ENCODE peak calls at places on chromosomes 7 and 10, in four cellular contexts. Z is right atrium auricular region, X is neuronal stem cell, H is substantia nigra. L is an unnamed sample.

GRCh38 chr10:103853428-103854264 is 1.7 kb downstream of the SH3PXD2A start:
- DNase-seq in Z (no peak), X (no peak), H (no peak), L (peak; percentile 33)

GRCh38 chr7:23696916-23697441 is 13.0 kb upstream of the STK31 start:
- DNase-seq in Z (no peak), X (peak; percentile 46), H (no peak), L (peak; percentile 40)

GRCh38 chr7:64868469-64868868 is 34.6 kb upstream of the ZNF273 start:
- DNase-seq in Z (peak; percentile 9), X (no peak), H (no peak), L (no peak)

GRCh38 chr7:119756687-119757086 is 516.3 kb upstream of the KCND2 start:
- DNase-seq in Z (no peak), X (no peak), H (no peak), L (no peak)

GRCh38 chr10:103789771-103790201 is 65.6 kb downstream of the SH3PXD2A start:
- DNase-seq in Z (no peak), X (no peak), H (no peak), L (peak; percentile 59)

GRCh38 chr7:30116771-30117170 is 18.0 kb upstream of the MTURN start:
- DNase-seq in Z (peak; percentile 71), X (no peak), H (no peak), L (no peak)

GRCh38 chr7:39924122-39924521 is 25.9 kb upstream of the CDK13 start:
- DNase-seq in Z (no peak), X (no peak), H (no peak), L (no peak)

GRCh38 chr10:74598891-74599566 is 227.4 kb upstream of the KAT6B start:
- DNase-seq in Z (no peak), X (no peak), H (no peak), L (no peak)

GRCh38 chr7:710161-710560 is 16.3 kb upstream of the DNAAF5 start:
- DNase-seq in Z (no peak), X (no peak), H (no peak), L (no peak)

GRCh38 chr10:122261584-122261983 is 9.5 kb upstream of the BTBD16 start:
- DNase-seq in Z (no peak), X (no peak), H (no peak), L (no peak)

GRCh38 chr10:46525824-46526681 is 30.4 kb downstream of the GPRIN2 start:
- DNase-seq in Z (no peak), X (no peak), H (no peak), L (no peak)

GRCh38 chr10:76582536-76582935 is 1055.1 kb downstream of the KCNMA1 start:
- DNase-seq in Z (no peak), X (no peak), H (no peak), L (no peak)

GRCh38 chr7:75866497-75867389 is 12.1 kb upstream of the RHBDD2 start:
- DNase-seq in Z (peak; percentile 73), X (peak; percentile 56), H (peak; percentile 51), L (peak; percentile 63)

GRCh38 chr10:113770346-113770745 is 18.9 kb downstream of the PLEKHS1 start:
- DNase-seq in Z (no peak), X (no peak), H (no peak), L (no peak)

GRCh38 chr7:5594616-5595544 is 171.2 kb upstream of the TNRC18 start:
- DNase-seq in Z (no peak), X (peak; percentile 66), H (no peak), L (no peak)

GRCh38 chr7:35551682-35552081 is 143.3 kb downstream of the HERPUD2 start:
- DNase-seq in Z (peak; percentile 28), X (no peak), H (no peak), L (no peak)

GRCh38 chr10:61024801-61025201 is 80.8 kb upstream of the RHOBTB1 start:
- DNase-seq in Z (no peak), X (peak; percentile 9), H (peak; percentile 34), L (no peak)

GRCh38 chr10:23065549-23065948 is 29.8 kb upstream of the MSRB2 start:
- DNase-seq in Z (peak; percentile 92), X (no peak), H (peak; percentile 84), L (peak; percentile 59)

GRCh38 chr10:77643795-77644468 is 6.3 kb upstream of the KCNMA1 start:
- DNase-seq in Z (no peak), X (no peak), H (no peak), L (peak; percentile 46)

GRCh38 chr10:75408911-75409885 is 7.6 kb upstream of the ZNF503 start:
- DNase-seq in Z (no peak), X (no peak), H (peak; percentile 27), L (peak; percentile 87)

GRCh38 chr10:48946891-48947500 is 7.4 kb upstream of the LRRC18 start:
- DNase-seq in Z (no peak), X (no peak), H (no peak), L (no peak)

GRCh38 chr7:11833431-11833830 is 1.4 kb upstream of the THSD7A start:
- DNase-seq in Z (no peak), X (no peak), H (no peak), L (no peak)

GRCh38 chr7:18384491-18385143 is 110.9 kb upstream of the HDAC9 start:
- DNase-seq in Z (no peak), X (no peak), H (no peak), L (no peak)

GRCh38 chr7:18390523-18390907 is 105.0 kb upstream of the HDAC9 start:
- DNase-seq in Z (no peak), X (no peak), H (no peak), L (no peak)

GRCh38 chr7:18386590-18386989 is 109.0 kb upstream of the HDAC9 start:
- DNase-seq in Z (no peak), X (no peak), H (no peak), L (no peak)

DNA sequence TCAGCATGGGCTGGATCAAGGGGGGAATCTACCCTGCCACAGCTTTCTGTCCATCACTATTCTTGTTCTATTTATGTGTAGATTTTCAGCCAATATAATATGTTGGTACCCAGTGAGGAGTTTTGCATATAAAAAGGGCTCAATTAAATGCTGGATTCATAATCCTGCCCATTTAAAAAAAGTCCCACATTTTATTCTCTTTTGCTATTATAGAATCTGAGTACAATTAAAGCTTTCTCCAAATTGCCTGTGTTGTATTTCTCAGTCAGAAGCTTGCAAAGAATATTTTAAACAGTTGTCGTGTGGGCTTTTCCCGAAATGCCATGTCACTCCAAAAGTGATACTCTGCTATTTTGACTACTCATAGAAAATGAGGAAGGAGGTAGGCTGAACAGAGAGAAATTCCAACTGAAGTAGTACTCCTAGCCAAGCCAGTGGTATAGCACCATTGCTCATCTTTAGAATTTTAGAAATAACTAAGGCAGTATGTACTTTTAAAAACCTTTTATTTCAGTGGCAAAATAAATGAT is 108.3 kb upstream of the HDAC9 start:
- DNase-seq in Z (no peak), X (no peak), H (no peak), L (no peak)
- H3K27ac ChIP-seq in Z (no peak overlapping the region), X (no peak overlapping the region), H (no peak overlapping the region), L (no peak overlapping the region)

GRCh38 chr10:5573968-5574641 is 49.3 kb downstream of the CALML3 start:
- DNase-seq in Z (no peak), X (no peak), H (no peak), L (no peak)

GRCh38 chr10:5575482-5576153 is 50.9 kb downstream of the CALML3 start:
- DNase-seq in Z (no peak), X (no peak), H (no peak), L (no peak)

GRCh38 chr10:5575144-5575481 is 50.4 kb downstream of the CALML3 start:
- DNase-seq in Z (no peak), X (no peak), H (no peak), L (no peak)

GRCh38 chr10:5576154-5576748 is 51.5 kb downstream of the CALML3 start:
- DNase-seq in Z (no peak), X (no peak), H (no peak), L (no peak)

GRCh38 chr10:5574642-5575131 is 49.9 kb downstream of the CALML3 start:
- DNase-seq in Z (no peak), X (no peak), H (no peak), L (no peak)
- H3K27ac ChIP-seq in Z (no peak overlapping the region), X (no peak overlapping the region), H (no peak overlapping the region), L (peak overlapping the region; percentile 75)

GRCh38 chr7:33981221-33981620 is 75.9 kb downstream of the BMPER start:
- DNase-seq in Z (no peak), X (no peak), H (no peak), L (no peak)

GRCh38 chr7:33979300-33979806 is 74.0 kb downstream of the BMPER start:
- DNase-seq in Z (no peak), X (no peak), H (no peak), L (no peak)

GRCh38 chr7:33979807-33980355 is 74.5 kb downstream of the BMPER start:
- DNase-seq in Z (no peak), X (no peak), H (no peak), L (peak; percentile 77)

GRCh38 chr7:33982425-33982786 is 77.1 kb downstream of the BMPER start:
- DNase-seq in Z (no peak), X (no peak), H (no peak), L (no peak)

GRCh38 chr7:33981686-33982424 is 76.5 kb downstream of the BMPER start:
- DNase-seq in Z (no peak), X (no peak), H (no peak), L (no peak)
- H3K27ac ChIP-seq in Z (no peak overlapping the region), X (no peak overlapping the region), H (no peak overlapping the region), L (no peak overlapping the region)

DNA sequence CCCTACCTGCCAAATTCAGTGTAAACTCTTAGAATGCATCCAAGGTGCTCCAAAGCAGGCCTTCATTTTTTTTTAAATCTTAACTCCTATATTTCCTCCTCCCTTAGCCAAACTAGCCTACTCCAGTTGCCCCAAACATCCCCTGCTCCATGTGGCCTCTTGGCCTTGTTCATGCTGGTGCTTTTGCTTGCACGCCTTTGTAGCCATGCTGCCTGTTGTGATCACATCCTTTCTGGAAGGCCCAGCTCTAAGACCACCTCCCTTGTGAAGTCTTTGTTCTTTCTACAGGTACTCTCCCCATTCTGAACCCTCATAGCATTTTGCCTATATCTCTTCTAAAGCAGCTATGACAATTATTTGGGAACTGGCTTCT is 375.3 kb upstream of the NFE2L3 start:
- DNase-seq in Z (no peak), X (no peak), H (no peak), L (no peak)
- H3K27ac ChIP-seq in Z (no peak overlapping the region), X (no peak overlapping the region), H (no peak overlapping the region), L (no peak overlapping the region)

DNA sequence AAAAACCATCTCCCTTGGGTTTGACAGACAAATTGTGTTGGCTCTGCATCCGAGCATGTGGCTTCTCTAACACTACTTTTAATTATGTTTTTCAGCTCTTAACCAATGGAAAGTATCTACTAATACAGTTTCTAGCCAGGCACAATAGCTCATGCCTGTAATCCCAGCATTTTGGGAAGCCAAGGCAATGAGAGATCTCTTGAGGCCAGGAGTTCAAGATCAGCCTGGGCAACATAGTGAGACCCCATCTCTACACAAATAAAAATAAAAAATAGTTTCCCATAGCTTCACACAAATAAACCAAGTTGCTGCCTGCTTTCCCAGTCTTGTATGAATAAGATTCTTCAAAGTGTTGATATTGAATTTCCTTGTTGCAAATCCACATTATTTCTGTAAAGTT is 13.8 kb upstream of the ARHGAP12 start:
- DNase-seq in Z (no peak), X (no peak), H (no peak), L (no peak)
- H3K27ac ChIP-seq in Z (no peak overlapping the region), X (no peak overlapping the region), H (no peak overlapping the region), L (no peak overlapping the region)

GRCh38 chr7:109873296-109873695 is 1217.6 kb upstream of the LRRN3 start:
- DNase-seq in Z (no peak), X (no peak), H (no peak), L (no peak)
- H3K27ac ChIP-seq in Z (no peak overlapping the region), X (no peak overlapping the region), H (no peak overlapping the region), L (no peak overlapping the region)

DNA sequence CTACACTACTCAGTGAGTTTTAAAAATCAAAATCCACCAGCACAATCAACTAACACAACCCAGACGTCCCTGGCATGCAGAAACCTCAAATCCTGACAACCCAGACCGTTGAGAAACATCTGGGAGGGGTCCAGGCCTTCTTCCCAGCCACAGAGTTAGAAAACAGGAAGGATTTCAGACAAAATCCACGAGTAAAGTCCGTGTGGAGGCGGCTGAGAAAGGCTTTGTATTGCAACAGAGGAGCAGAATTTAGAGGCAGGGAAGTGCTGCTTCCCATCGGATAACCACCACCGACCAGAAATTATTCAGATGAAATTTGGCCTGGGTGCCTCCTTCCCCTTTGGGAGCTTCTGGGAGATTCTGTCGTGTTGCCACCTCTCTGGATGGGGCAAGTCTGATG is 61.5 kb downstream of the TNS3 start:
- DNase-seq in Z (peak; percentile 93), X (no peak), H (no peak), L (no peak)
- H3K27ac ChIP-seq in Z (peak overlapping the region; percentile 83), X (no peak overlapping the region), H (no peak overlapping the region), L (peak overlapping the region; percentile 63)

L was measured in RWPE1.